ENCODE peak calls at places on chromosomes 11 and 22, in six cellular contexts. One of them, this sample, is unnamed.

GRCh38 chr11:76763573-76764348 is 19.4 kb upstream of the TSKU start:
- DNase-seq in GM23338: no peak
- DNase-seq in transverse colon: no peak
- DNase-seq in Panc1: no peak
- DNase-seq in breast epithelium: peak; percentile 30
- DNase-seq in K562: no peak
- DNase-seq in this sample: no peak

GRCh38 chr11:118958577-118958976 is 2.5 kb downstream of the UPK2 start:
- DNase-seq in GM23338: no peak
- DNase-seq in transverse colon: no peak
- DNase-seq in Panc1: no peak
- DNase-seq in breast epithelium: no peak
- DNase-seq in K562: no peak
- DNase-seq in this sample: no peak

GRCh38 chr11:77038825-77039326 is 4.7 kb downstream of the B3GNT6 start:
- DNase-seq in GM23338: no peak
- DNase-seq in transverse colon: no peak
- DNase-seq in Panc1: no peak
- DNase-seq in breast epithelium: no peak
- DNase-seq in K562: no peak
- DNase-seq in this sample: no peak

GRCh38 chr11:108117746-108118371 is 3.5 kb upstream of the ACAT1 start:
- DNase-seq in GM23338: peak; percentile 62
- DNase-seq in transverse colon: no peak
- DNase-seq in Panc1: no peak
- DNase-seq in breast epithelium: no peak
- DNase-seq in K562: peak; percentile 59
- DNase-seq in this sample: peak; percentile 46

GRCh38 chr11:115180272-115180671 is 323.9 kb downstream of the CADM1 start:
- DNase-seq in GM23338: no peak
- DNase-seq in transverse colon: no peak
- DNase-seq in Panc1: no peak
- DNase-seq in breast epithelium: no peak
- DNase-seq in K562: no peak
- DNase-seq in this sample: no peak

GRCh38 chr11:60367009-60367408 is 11.3 kb upstream of the MS4A7 start:
- DNase-seq in GM23338: peak; percentile 50
- DNase-seq in transverse colon: no peak
- DNase-seq in Panc1: no peak
- DNase-seq in breast epithelium: no peak
- DNase-seq in K562: no peak
- DNase-seq in this sample: no peak

GRCh38 chr22:50325444-50326224 is 1.2 kb downstream of the DENND6B start:
- DNase-seq in GM23338: no peak
- DNase-seq in transverse colon: no peak
- DNase-seq in Panc1: no peak
- DNase-seq in breast epithelium: no peak
- DNase-seq in K562: no peak
- DNase-seq in this sample: no peak

GRCh38 chr22:46738961-46739870 is 1.2 kb upstream of the CERK start:
- DNase-seq in GM23338: peak; percentile 52
- DNase-seq in transverse colon: peak; percentile 86
- DNase-seq in Panc1: peak; percentile 47
- DNase-seq in breast epithelium: no peak
- DNase-seq in K562: peak; percentile 21
- DNase-seq in this sample: peak; percentile 75

GRCh38 chr11:109130910-109131309 is 291.1 kb upstream of the C11orf87 start:
- DNase-seq in GM23338: peak; percentile 25
- DNase-seq in transverse colon: no peak
- DNase-seq in Panc1: no peak
- DNase-seq in breast epithelium: no peak
- DNase-seq in K562: no peak
- DNase-seq in this sample: no peak

GRCh38 chr11:36480833-36481232 is 29.2 kb downstream of the TRAF6 start:
- DNase-seq in GM23338: no peak
- DNase-seq in transverse colon: no peak
- DNase-seq in Panc1: no peak
- DNase-seq in breast epithelium: no peak
- DNase-seq in K562: no peak
- DNase-seq in this sample: no peak

GRCh38 chr11:57269580-57270021 is 32.6 kb upstream of the APLNR start:
- DNase-seq in GM23338: no peak
- DNase-seq in transverse colon: no peak
- DNase-seq in Panc1: no peak
- DNase-seq in breast epithelium: no peak
- DNase-seq in K562: no peak
- DNase-seq in this sample: no peak
- TF ChIP-seq POLR2AphosphoS5 in GM23338: no peak
- TF ChIP-seq POLR2AphosphoS5 in transverse colon: no peak
- TF ChIP-seq POLR2AphosphoS5 in Panc1: no peak
- TF ChIP-seq POLR2AphosphoS5 in breast epithelium: no peak
- TF ChIP-seq POLR2AphosphoS5 in K562: no peak
- TF ChIP-seq POLR2AphosphoS5 in this sample: no peak

DNA sequence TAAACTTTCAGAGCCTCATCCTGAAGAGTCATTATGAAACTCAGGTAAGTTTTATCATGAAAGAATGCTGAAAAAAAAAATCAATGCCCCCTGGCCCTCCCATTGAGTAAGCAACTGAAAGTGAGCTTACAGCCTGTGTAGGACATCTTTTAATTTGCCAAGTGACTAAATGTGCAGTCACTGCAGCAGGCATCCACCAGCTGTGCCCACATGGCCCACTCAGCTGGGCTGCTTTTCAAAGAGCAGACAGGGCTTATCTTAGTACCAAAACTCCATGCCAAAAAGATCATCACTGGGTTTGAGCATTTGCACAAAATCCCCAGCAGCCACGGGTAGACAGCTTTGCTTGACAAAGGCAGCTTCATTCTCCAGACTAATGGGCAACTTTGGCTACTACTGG is 709.7 kb downstream of the NTM start:
- DNase-seq in GM23338: no peak
- DNase-seq in transverse colon: no peak
- DNase-seq in Panc1: no peak
- DNase-seq in breast epithelium: no peak
- DNase-seq in K562: no peak
- DNase-seq in this sample: no peak
- TF ChIP-seq POLR2AphosphoS5 in GM23338: no peak
- TF ChIP-seq POLR2AphosphoS5 in transverse colon: no peak
- TF ChIP-seq POLR2AphosphoS5 in Panc1: no peak
- TF ChIP-seq POLR2AphosphoS5 in breast epithelium: no peak
- TF ChIP-seq POLR2AphosphoS5 in K562: no peak
- TF ChIP-seq POLR2AphosphoS5 in this sample: no peak

DNA sequence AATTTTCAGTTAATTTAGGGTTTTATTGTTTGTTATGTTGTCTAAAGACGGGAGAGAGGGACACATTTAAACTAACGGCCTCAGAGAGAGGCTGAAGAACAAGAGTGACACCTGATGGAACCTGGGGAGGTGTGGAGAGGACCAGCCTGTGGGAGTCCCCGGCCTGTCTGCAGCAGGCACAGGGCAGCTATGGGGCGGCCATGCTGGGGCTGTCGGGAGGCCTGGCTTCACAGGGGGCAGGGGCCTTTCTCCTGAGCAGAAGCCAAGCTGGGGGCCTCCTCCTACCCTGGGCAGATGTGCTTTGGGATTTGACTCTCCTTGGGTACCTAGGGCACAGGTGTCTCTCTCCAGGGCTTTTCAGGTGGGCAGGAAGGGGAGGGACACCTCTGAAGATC is 21.9 kb downstream of the RELT start:
- DNase-seq in GM23338: no peak
- DNase-seq in transverse colon: no peak
- DNase-seq in Panc1: no peak
- DNase-seq in breast epithelium: no peak
- DNase-seq in K562: no peak
- DNase-seq in this sample: no peak
- TF ChIP-seq POLR2AphosphoS5 in GM23338: no peak
- TF ChIP-seq POLR2AphosphoS5 in transverse colon: no peak
- TF ChIP-seq POLR2AphosphoS5 in Panc1: no peak
- TF ChIP-seq POLR2AphosphoS5 in breast epithelium: no peak
- TF ChIP-seq POLR2AphosphoS5 in K562: no peak
- TF ChIP-seq POLR2AphosphoS5 in this sample: no peak

GRCh38 chr11:102318469-102318868 is 1.2 kb downstream of the BIRC3 start:
- DNase-seq in GM23338: no peak
- DNase-seq in transverse colon: peak; percentile 30
- DNase-seq in Panc1: no peak
- DNase-seq in breast epithelium: no peak
- DNase-seq in K562: no peak
- DNase-seq in this sample: no peak
- TF ChIP-seq POLR2AphosphoS5 in GM23338: no peak
- TF ChIP-seq POLR2AphosphoS5 in transverse colon: no peak
- TF ChIP-seq POLR2AphosphoS5 in Panc1: peak; percentile 46
- TF ChIP-seq POLR2AphosphoS5 in breast epithelium: no peak
- TF ChIP-seq POLR2AphosphoS5 in K562: no peak
- TF ChIP-seq POLR2AphosphoS5 in this sample: no peak

GRCh38 chr11:61891331-61892084 is at the start of gene FADS3:
- DNase-seq in GM23338: peak; percentile 94
- DNase-seq in transverse colon: peak; percentile 90
- DNase-seq in Panc1: no peak
- DNase-seq in breast epithelium: peak; percentile 57
- DNase-seq in K562: peak; percentile 90
- DNase-seq in this sample: peak; percentile 77
- TF ChIP-seq POLR2AphosphoS5 in GM23338: peak; percentile 72
- TF ChIP-seq POLR2AphosphoS5 in transverse colon: no peak
- TF ChIP-seq POLR2AphosphoS5 in Panc1: no peak
- TF ChIP-seq POLR2AphosphoS5 in breast epithelium: no peak
- TF ChIP-seq POLR2AphosphoS5 in K562: no peak
- TF ChIP-seq POLR2AphosphoS5 in this sample: no peak

This sample was measured in HepG2.